ENCODE peak calls at places on chromosome 16, in eight cellular contexts. K, I, N, L, P, Z, A and X are unnamed samples.

GRCh38 chr16:27223226-27223610 is 19.9 kb downstream of the KDM8 start:
- DNase-seq in K (no peak), I (no peak), N (no peak), L (no peak), P (no peak), Z (no peak), A (no peak), X (no peak)

GRCh38 chr16:10969615-10970014 is 25.3 kb downstream of the CLEC16A start:
- DNase-seq in K (no peak), I (no peak), N (no peak), L (no peak), P (no peak), Z (no peak), A (no peak), X (no peak)

GRCh38 chr16:86277236-86277635 is 233.1 kb upstream of the FOXF1 start:
- DNase-seq in K (no peak), I (no peak), N (no peak), L (no peak), P (no peak), Z (no peak), A (no peak), X (no peak)

GRCh38 chr16:49635591-49636581 is 220.0 kb downstream of the ZNF423 start:
- DNase-seq in K (no peak), I (no peak), N (no peak), L (no peak), P (no peak), Z (peak), A (no peak), X (no peak)

GRCh38 chr16:66569131-66569530 is 2.9 kb downstream of the CMTM1 start:
- DNase-seq in K (no peak), I (no peak), N (no peak), L (no peak), P (no peak), Z (no peak), A (no peak), X (no peak)

GRCh38 chr16:88769617-88770458 is 15.2 kb downstream of the PIEZO1 start:
- DNase-seq in K (no peak), I (no peak), N (no peak), L (peak), P (no peak), Z (no peak), A (peak), X (peak)

GRCh38 chr16:11183035-11183812 is 72.8 kb downstream of the SOCS1 start:
- DNase-seq in K (no peak), I (no peak), N (no peak), L (no peak), P (no peak), Z (no peak), A (no peak), X (no peak)

GRCh38 chr16:84914273-84914672 is 94.5 kb downstream of the CRISPLD2 start:
- DNase-seq in K (peak), I (no peak), N (no peak), L (no peak), P (no peak), Z (peak), A (no peak), X (no peak)

GRCh38 chr16:4208529-4208835 is 33.4 kb downstream of the SRL start:
- DNase-seq in K (no peak), I (no peak), N (no peak), L (no peak), P (no peak), Z (no peak), A (no peak), X (no peak)

GRCh38 chr16:4654946-4655590 is 30.4 kb downstream of the MGRN1 start:
- DNase-seq in K (no peak), I (no peak), N (no peak), L (no peak), P (no peak), Z (no peak), A (no peak), X (no peak)

GRCh38 chr16:69077251-69077650 is 28.2 kb upstream of the HAS3 start:
- DNase-seq in K (no peak), I (no peak), N (no peak), L (no peak), P (no peak), Z (no peak), A (no peak), X (no peak)

GRCh38 chr16:49747654-49748053 is 108.3 kb downstream of the ZNF423 start:
- DNase-seq in K (no peak), I (no peak), N (no peak), L (no peak), P (no peak), Z (no peak), A (no peak), X (no peak)

GRCh38 chr16:21083729-21084268 is 66.8 kb downstream of the DNAH3 start:
- DNase-seq in K (peak), I (peak), N (peak), L (peak), P (peak), Z (peak), A (peak), X (peak)

GRCh38 chr16:3849751-3850543 is 30.6 kb downstream of the CREBBP start:
- DNase-seq in K (no peak), I (no peak), N (no peak), L (no peak), P (no peak), Z (no peak), A (no peak), X (no peak)

GRCh38 chr16:74291577-74292208 is 4.9 kb upstream of the PSMD7 start:
- DNase-seq in K (no peak), I (peak), N (no peak), L (no peak), P (no peak), Z (no peak), A (no peak), X (no peak)

GRCh38 chr16:15954814-15955151 is 5.4 kb downstream of the ABCC1 start:
- DNase-seq in K (no peak), I (peak), N (no peak), L (no peak), P (no peak), Z (peak), A (no peak), X (peak)

GRCh38 chr16:49748322-49748721 is 107.6 kb downstream of the ZNF423 start:
- DNase-seq in K (no peak), I (peak), N (no peak), L (no peak), P (no peak), Z (no peak), A (no peak), X (no peak)

GRCh38 chr16:19582050-19582784 is 26.7 kb downstream of the VPS35L start:
- DNase-seq in K (no peak), I (no peak), N (no peak), L (no peak), P (no peak), Z (no peak), A (no peak), X (no peak)

GRCh38 chr16:46947900-46948547 is 25.4 kb downstream of the DNAJA2 start:
- DNase-seq in K (no peak), I (no peak), N (no peak), L (peak), P (no peak), Z (no peak), A (peak), X (peak)

GRCh38 chr16:16158082-16158658 is 65.1 kb downstream of the ABCC6 start:
- DNase-seq in K (no peak), I (no peak), N (no peak), L (no peak), P (no peak), Z (no peak), A (no peak), X (no peak)

GRCh38 chr16:52756812-52757517 is 210.0 kb upstream of the TOX3 start:
- DNase-seq in K (no peak), I (no peak), N (no peak), L (no peak), P (no peak), Z (no peak), A (no peak), X (no peak)

GRCh38 chr16:69894675-69895074 is 56.5 kb upstream of the CLEC18A start:
- DNase-seq in K (no peak), I (no peak), N (no peak), L (no peak), P (no peak), Z (no peak), A (no peak), X (no peak)

GRCh38 chr16:88854306-88855111 is 2.2 kb downstream of the GALNS start:
- DNase-seq in K (no peak), I (no peak), N (no peak), L (no peak), P (no peak), Z (no peak), A (no peak), X (peak)

GRCh38 chr16:89297156-89297869 is 79.8 kb downstream of the ZNF778 start:
- DNase-seq in K (no peak), I (no peak), N (no peak), L (no peak), P (no peak), Z (no peak), A (no peak), X (no peak)

GRCh38 chr16:25037632-25038031 is 22.5 kb upstream of the ARHGAP17 start:
- DNase-seq in K (no peak), I (no peak), N (no peak), L (no peak), P (no peak), Z (no peak), A (no peak), X (no peak)

GRCh38 chr16:53159781-53160436 is 105.1 kb downstream of the CHD9 start:
- DNase-seq in K (no peak), I (no peak), N (no peak), L (peak), P (no peak), Z (no peak), A (no peak), X (peak)

GRCh38 chr16:17801024-17801423 is 330.3 kb upstream of the XYLT1 start:
- DNase-seq in K (no peak), I (no peak), N (no peak), L (no peak), P (no peak), Z (no peak), A (no peak), X (no peak)

GRCh38 chr16:82181456-82182185 is 11.6 kb upstream of the MPHOSPH6 start:
- DNase-seq in K (no peak), I (no peak), N (no peak), L (no peak), P (no peak), Z (no peak), A (no peak), X (no peak)

GRCh38 chr16:57528499-57529323 is 7.7 kb downstream of the CCDC102A start:
- DNase-seq in K (peak), I (no peak), N (no peak), L (no peak), P (no peak), Z (peak), A (no peak), X (no peak)

GRCh38 chr16:31105677-31106213 is 2.4 kb upstream of the BCKDK start:
- DNase-seq in K (peak), I (peak), N (peak), L (peak), P (peak), Z (peak), A (peak), X (peak)